ENCODE peak calls at places on chromosomes 4 and X, in four cellular contexts. M, H, S and Z are unnamed samples.
A peak's percentile ranks its signal among the peaks of the same experiment; 100 is the strongest.

GRCh38 chr4:65669008-65669971 is 999 bp downstream of the EPHA5 start:
- DNase-seq in M (no peak), H (no peak), S (no peak), Z (no peak)

GRCh38 chrX:123339201-123339905 is 155.3 kb downstream of the GRIA3 start:
- DNase-seq in M (no peak), H (no peak), S (no peak), Z (no peak)

GRCh38 chr4:113921089-113921842 is 58.2 kb downstream of the ARSJ start:
- DNase-seq in M (no peak), H (no peak), S (no peak), Z (no peak)

GRCh38 chr4:154490589-154491340 is 834 bp downstream of the DCHS2 start:
- DNase-seq in M (no peak), H (no peak), S (peak; percentile 9), Z (peak; percentile 84)

GRCh38 chrX:100636321-100636991 is at the start of gene TSPAN6:
- DNase-seq in M (no peak), H (peak; percentile 49), S (peak; percentile 84), Z (peak; percentile 64)

GRCh38 chr4:89306486-89307184 is 965 bp downstream of the GPRIN3 start:
- DNase-seq in M (no peak), H (no peak), S (no peak), Z (no peak)

GRCh38 chr4:73726000-73726399 is 14.4 kb upstream of the CXCL8 start:
- DNase-seq in M (no peak), H (no peak), S (no peak), Z (no peak)

GRCh38 chr4:150206981-150207380 is 128.7 kb downstream of the DCLK2 start:
- DNase-seq in M (no peak), H (no peak), S (no peak), Z (no peak)

GRCh38 chr4:1233641-1234277 is 15.2 kb downstream of the CTBP1 start:
- DNase-seq in M (no peak), H (no peak), S (no peak), Z (peak; percentile 59)

GRCh38 chr4:120869511-120870278 is 52.8 kb downstream of the PRDM5 start:
- DNase-seq in M (no peak), H (no peak), S (no peak), Z (no peak)
- TF ChIP-seq POLR2AphosphoS5 in M (no peak), H (no peak), S (no peak), Z (no peak)

GRCh38 chrX:23332888-23333821 is 1.5 kb upstream of the PTCHD1 start:
- DNase-seq in M (no peak), H (no peak), S (peak; percentile 7), Z (peak; percentile 68)

GRCh38 chrX:23333842-23334535 is 660 bp upstream of the PTCHD1 start:
- DNase-seq in M (no peak), H (no peak), S (peak; percentile 17), Z (no peak)

GRCh38 chrX:23332101-23332887 is 2.4 kb upstream of the PTCHD1 start:
- DNase-seq in M (no peak), H (no peak), S (peak; percentile 7), Z (no peak)

GRCh38 chrX:23334536-23334870 is at the start of gene PTCHD1:
- DNase-seq in M (no peak), H (no peak), S (no peak), Z (peak; percentile 55)

GRCh38 chrX:23334871-23335599 is 386 bp downstream of the PTCHD1 start:
- DNase-seq in M (no peak), H (no peak), S (no peak), Z (peak; percentile 60)
- H3K4me3 ChIP-seq in M (no peak overlapping the region), H (peak overlapping the region; percentile 48), S (peak overlapping the region; percentile 41), Z (peak overlapping the region; percentile 28)

GRCh38 chrX:41561045-41561444 is 113.9 kb downstream of the NYX start:
- DNase-seq in M (peak; percentile 19), H (no peak), S (no peak), Z (peak; percentile 28)
- TF ChIP-seq POLR2AphosphoS5 in M (no peak), H (no peak), S (peak; percentile 17), Z (no peak)

DNA sequence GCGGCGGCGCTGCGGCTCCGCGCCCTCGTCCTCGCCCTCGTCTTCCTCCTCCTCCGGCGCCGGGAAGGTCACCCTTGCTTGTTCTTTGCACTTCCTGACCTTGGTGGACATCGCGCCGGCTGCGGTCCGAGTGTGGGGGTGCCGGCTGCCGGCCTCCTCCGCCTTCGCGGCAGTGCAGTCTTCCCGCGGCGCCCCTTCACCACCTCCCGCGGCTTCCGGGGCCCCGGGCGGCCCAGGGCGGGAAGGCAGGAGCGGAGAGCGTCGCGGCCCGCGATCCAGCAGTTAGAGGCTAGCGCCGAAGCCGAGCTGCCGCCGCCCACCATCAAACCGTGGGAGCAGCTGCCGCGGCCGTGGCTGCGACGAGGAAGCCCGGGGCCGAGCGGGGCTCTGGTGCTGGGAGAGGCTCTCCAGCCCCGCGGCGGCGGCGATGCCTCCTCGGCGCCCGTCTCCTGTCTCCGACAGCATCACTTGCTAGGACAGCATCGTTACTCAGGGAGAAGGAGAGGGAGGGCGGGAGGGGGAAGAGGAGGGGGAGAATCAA is at the start of gene TRPC3:
- DNase-seq in M (peak; percentile 47), H (no peak), S (peak; percentile 17), Z (peak; percentile 89)
- H3K4me3 ChIP-seq in M (peak within 1 kb of the TSS; percentile 41), H (peak within 1 kb of the TSS; percentile 63), S (peak within 1 kb of the TSS; percentile 74), Z (peak within 1 kb of the TSS; percentile 56)

DNA sequence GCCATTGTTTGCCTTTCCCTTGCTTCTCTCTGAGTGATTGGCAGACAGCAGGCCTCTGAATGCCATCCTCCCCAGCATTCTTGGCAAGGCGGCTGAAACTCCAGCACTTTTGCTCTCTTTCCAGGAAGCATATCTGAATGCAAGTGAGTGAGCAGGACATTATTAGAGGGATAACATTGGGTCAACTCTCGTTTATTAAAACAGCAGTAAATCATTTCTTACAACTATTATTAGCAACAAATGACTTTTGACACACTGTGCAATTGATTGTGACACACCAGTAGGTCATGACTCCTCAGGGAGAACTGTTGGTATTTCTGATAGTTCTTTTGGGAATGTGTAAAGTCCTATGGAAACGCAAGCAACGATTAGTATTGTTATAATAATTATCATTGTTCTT is 103.8 kb downstream of the EFNB1 start:
- DNase-seq in M (no peak), H (no peak), S (peak; percentile 1), Z (no peak)
- TF ChIP-seq POLR2AphosphoS5 in M (no peak), H (no peak), S (no peak), Z (no peak)

GRCh38 chr4:26938516-26938915 is 77.9 kb downstream of the STIM2 start:
- DNase-seq in M (peak; percentile 18), H (no peak), S (no peak), Z (no peak)
- H3K4me3 ChIP-seq in M (no peak overlapping the region), H (no peak overlapping the region), S (no peak overlapping the region), Z (no peak overlapping the region)

GRCh38 chrX:132218100-132218807 is 993 bp downstream of the RAP2C start:
- DNase-seq in M (peak; percentile 92), H (peak; percentile 68), S (peak; percentile 87), Z (peak; percentile 80)

GRCh38 chrX:132217203-132218073 is 1.8 kb downstream of the RAP2C start:
- DNase-seq in M (peak; percentile 87), H (peak; percentile 50), S (peak; percentile 77), Z (peak; percentile 89)

GRCh38 chrX:132216806-132217202 is 2.4 kb downstream of the RAP2C start:
- DNase-seq in M (no peak), H (no peak), S (no peak), Z (no peak)

GRCh38 chrX:132216283-132216682 is 3.0 kb downstream of the RAP2C start:
- DNase-seq in M (peak; percentile 21), H (no peak), S (no peak), Z (no peak)

GRCh38 chrX:132219343-132219768 is at the start of gene RAP2C:
- DNase-seq in M (peak; percentile 75), H (peak; percentile 65), S (peak; percentile 82), Z (peak; percentile 30)
- TF ChIP-seq POLR2AphosphoS5 in M (no peak), H (no peak), S (peak; percentile 72), Z (no peak)

GRCh38 chr4:53905935-53906377 is 158.4 kb downstream of the CHIC2 start:
- DNase-seq in M (no peak), H (no peak), S (peak; percentile 26), Z (no peak)
- H3K4me3 ChIP-seq in M (no peak overlapping the region), H (peak overlapping the region; percentile 42), S (peak overlapping the region; percentile 41), Z (peak overlapping the region; percentile 21)

DNA sequence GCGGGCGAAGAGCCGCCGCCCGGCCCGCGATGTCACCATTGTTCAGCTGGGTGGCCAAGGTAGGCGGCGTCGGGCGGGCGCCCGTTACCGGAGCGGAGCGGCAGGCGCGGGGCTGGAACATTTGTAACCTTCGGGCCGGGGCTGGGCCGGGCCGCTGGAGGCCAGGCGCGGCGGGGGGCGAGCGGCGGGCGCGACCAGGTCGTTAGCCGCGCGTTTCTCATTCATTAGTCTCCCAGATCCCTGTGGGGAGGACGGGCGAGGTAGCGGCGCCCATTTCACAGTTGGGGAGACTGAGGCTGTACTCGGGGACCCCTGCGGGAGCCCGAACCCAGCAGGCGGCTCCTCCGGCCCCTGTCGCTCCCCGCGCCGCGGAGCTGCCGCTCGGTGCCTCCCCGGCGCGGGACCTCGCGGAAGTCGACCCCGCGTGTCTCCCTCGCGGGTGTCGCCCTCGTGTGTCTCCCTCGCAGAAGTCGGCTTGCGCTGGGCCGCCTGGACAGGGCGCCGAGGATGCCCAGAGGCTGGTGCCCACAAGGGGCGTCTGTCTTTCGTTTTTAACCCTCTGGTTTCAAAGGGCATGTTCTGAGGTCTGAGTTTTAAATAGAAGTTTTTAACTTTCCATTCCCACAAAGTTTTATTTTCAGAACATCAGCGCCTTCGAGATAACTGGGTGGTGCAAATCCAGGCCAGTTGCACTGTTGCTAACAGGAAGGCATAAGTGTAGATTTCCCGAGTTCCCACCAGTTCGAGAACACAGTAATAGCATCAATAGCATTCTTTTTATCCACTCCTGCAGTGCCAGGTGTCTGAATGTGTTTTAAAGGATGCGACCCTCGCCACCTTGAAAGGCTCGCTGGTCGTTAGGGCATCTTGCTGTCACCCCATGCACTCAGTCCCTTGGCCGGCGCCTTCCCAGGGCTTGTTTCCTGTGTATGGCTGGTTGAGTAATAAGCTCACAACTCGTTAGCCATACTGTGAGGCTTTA is 17.6 kb downstream of the PTTG2 start:
- DNase-seq in M (peak; percentile 40), H (peak; percentile 51), S (peak; percentile 84), Z (peak; percentile 93)
- TF ChIP-seq POLR2AphosphoS5 in M (no peak), H (peak; percentile 8), S (peak; percentile 33), Z (peak; percentile 28)